ENCODE peak calls at places on chromosomes 16 and 17, in six cellular contexts. W is activated T-cell treated with anti-CD3 and anti-CD28 coated beads for 24 hours; J is anterior cingulate cortex; K is hippocampal formation; L is CD8-positive, alpha-beta T cell; G is body of pancreas. U is an unnamed sample.

GRCh38 chr16:67407176-67407787 is 9.0 kb downstream of the ZDHHC1 start:
- DNase-seq in W (no peak), J (no peak), K (no peak), L (no peak), G (no peak), U (no peak)

GRCh38 chr17:44308320-44308818 is at the start of gene RUNDC3A:
- DNase-seq in W (peak), J (peak), K (peak), L (peak), G (peak), U (peak)

GRCh38 chr17:31535581-31535981 is 144.1 kb downstream of the RAB11FIP4 start:
- DNase-seq in W (no peak), J (no peak), K (no peak), L (no peak), G (no peak), U (no peak)

GRCh38 chr16:61105544-61105943 is 930.7 kb downstream of the CDH8 start:
- DNase-seq in W (no peak), J (no peak), K (no peak), L (no peak), G (no peak), U (no peak)

GRCh38 chr16:87431926-87432325 is 39.8 kb downstream of the MAP1LC3B start:
- DNase-seq in W (no peak), J (no peak), K (no peak), L (no peak), G (peak), U (no peak)

GRCh38 chr16:81265658-81266451 is 27.4 kb downstream of the BCO1 start:
- DNase-seq in W (no peak), J (peak), K (peak), L (no peak), G (peak), U (peak)

GRCh38 chr16:19315889-19316288 is 30.4 kb downstream of the CLEC19A start:
- DNase-seq in W (no peak), J (no peak), K (no peak), L (no peak), G (no peak), U (no peak)

GRCh38 chr16:53502331-53503269 is at the start of gene AKTIP:
- DNase-seq in W (peak), J (peak), K (peak), L (peak), G (peak), U (peak)

GRCh38 chr17:40344321-40345160 is 20.0 kb downstream of the GJD3 start:
- DNase-seq in W (no peak), J (no peak), K (no peak), L (no peak), G (no peak), U (no peak)

GRCh38 chr16:69711115-69711740 is 15.1 kb downstream of the NQO1 start:
- DNase-seq in W (no peak), J (no peak), K (no peak), L (no peak), G (peak), U (no peak)

GRCh38 chr17:10197721-10198508 is 491 bp downstream of the GAS7 start:
- DNase-seq in W (no peak), J (no peak), K (no peak), L (no peak), G (no peak), U (no peak)

GRCh38 chr17:5203908-5204294 is 12.2 kb upstream of the ZNF594 start:
- DNase-seq in W (no peak), J (no peak), K (no peak), L (no peak), G (no peak), U (no peak)

GRCh38 chr16:88820335-88821025 is 8.8 kb upstream of the APRT start:
- DNase-seq in W (no peak), J (no peak), K (no peak), L (no peak), G (no peak), U (no peak)